ENCODE peak calls at places on chromosomes 11 and 22, in nine cellular contexts. K is WERI-Rb-1, G is psoas muscle, M is body of pancreas, Q is stomach, V is lung, I is tibial artery, C is AG04450, W is neural progenitor cell. R is an unnamed sample.

GRCh38 chr11:126423743-126424142 is 68.3 kb downstream of the ST3GAL4 start:
- DNase-seq in K (no peak), G (peak), M (no peak), Q (no peak), V (no peak), I (no peak), C (no peak), W (no peak), R (no peak)

GRCh38 chr11:22426915-22427314 is 88.7 kb downstream of the SLC17A6 start:
- DNase-seq in K (no peak), G (no peak), M (no peak), Q (no peak), V (no peak), I (no peak), C (no peak), W (no peak), R (no peak)

GRCh38 chr22:45006873-45007246 is 2.9 kb downstream of the PHF21B start:
- DNase-seq in K (peak), G (no peak), M (no peak), Q (no peak), V (no peak), I (no peak), C (no peak), W (peak), R (no peak)

GRCh38 chr11:43269229-43269928 is 42.4 kb upstream of the API5 start:
- DNase-seq in K (no peak), G (peak), M (no peak), Q (no peak), V (no peak), I (no peak), C (no peak), W (peak), R (no peak)

GRCh38 chr11:10302294-10302743 is 2.6 kb upstream of the ADM start:
- DNase-seq in K (no peak), G (no peak), M (peak), Q (peak), V (peak), I (no peak), C (no peak), W (peak), R (peak)

GRCh38 chr11:62324738-62325556 is 12.3 kb upstream of the ASRGL1 start:
- DNase-seq in K (peak), G (no peak), M (peak), Q (no peak), V (peak), I (no peak), C (no peak), W (peak), R (no peak)

GRCh38 chr11:12950681-12951080 is 58.4 kb upstream of the RASSF10 start:
- DNase-seq in K (no peak), G (no peak), M (no peak), Q (no peak), V (no peak), I (no peak), C (no peak), W (no peak), R (no peak)

GRCh38 chr11:103832762-103833161 is 203.7 kb upstream of the DDI1 start:
- DNase-seq in K (no peak), G (no peak), M (no peak), Q (no peak), V (no peak), I (no peak), C (no peak), W (no peak), R (no peak)

GRCh38 chr11:28146123-28146751 is 38.0 kb downstream of the METTL15 start:
- DNase-seq in K (no peak), G (no peak), M (no peak), Q (no peak), V (no peak), I (no peak), C (peak), W (peak), R (peak)

GRCh38 chr11:22189660-22190059 is 3.2 kb upstream of the ANO5 start:
- DNase-seq in K (no peak), G (no peak), M (no peak), Q (no peak), V (no peak), I (no peak), C (no peak), W (no peak), R (no peak)

GRCh38 chr11:19499999-19500398 is 212.6 kb upstream of the NAV2 start:
- DNase-seq in K (no peak), G (no peak), M (no peak), Q (no peak), V (no peak), I (no peak), C (no peak), W (no peak), R (no peak)

GRCh38 chr11:1508986-1509385 is 22.4 kb upstream of the MOB2 start:
- DNase-seq in K (no peak), G (peak), M (no peak), Q (no peak), V (no peak), I (peak), C (no peak), W (no peak), R (no peak)

GRCh38 chr11:3849297-3849874 is 6.1 kb upstream of the STIM1 start:
- DNase-seq in K (no peak), G (no peak), M (peak), Q (no peak), V (no peak), I (no peak), C (no peak), W (peak), R (peak)

GRCh38 chr22:26416670-26417270 is 12.3 kb upstream of the ASPHD2 start:
- DNase-seq in K (no peak), G (no peak), M (no peak), Q (no peak), V (no peak), I (no peak), C (peak), W (peak), R (peak)

GRCh38 chr11:82754410-82754809 is 20.7 kb upstream of the FAM181B start:
- DNase-seq in K (no peak), G (no peak), M (no peak), Q (no peak), V (no peak), I (no peak), C (no peak), W (no peak), R (no peak)

GRCh38 chr11:17475666-17476316 is 854 bp downstream of the ABCC8 start:
- DNase-seq in K (peak), G (no peak), M (no peak), Q (no peak), V (no peak), I (no peak), C (no peak), W (peak), R (no peak)

GRCh38 chr11:67308031-67308866 is 4.9 kb downstream of the SSH3 start:
- DNase-seq in K (no peak), G (no peak), M (no peak), Q (peak), V (no peak), I (no peak), C (no peak), W (no peak), R (no peak)

GRCh38 chr11:72425053-72425980 is 9.0 kb downstream of the CLPB start:
- DNase-seq in K (no peak), G (peak), M (peak), Q (peak), V (no peak), I (no peak), C (no peak), W (no peak), R (no peak)

GRCh38 chr11:80156062-80156461 is 715.2 kb upstream of the TENM4 start:
- DNase-seq in K (no peak), G (no peak), M (no peak), Q (no peak), V (no peak), I (no peak), C (no peak), W (no peak), R (no peak)

GRCh38 chr11:134226806-134227325 is 2.4 kb downstream of the VPS26B start:
- DNase-seq in K (no peak), G (no peak), M (no peak), Q (no peak), V (no peak), I (no peak), C (no peak), W (no peak), R (no peak)

GRCh38 chr11:69487391-69487790 is 5.9 kb downstream of the LINC01488 start:
- DNase-seq in K (no peak), G (peak), M (no peak), Q (no peak), V (no peak), I (no peak), C (no peak), W (no peak), R (no peak)

GRCh38 chr11:28636033-28636432 is 527.8 kb downstream of the METTL15 start:
- DNase-seq in K (no peak), G (no peak), M (no peak), Q (no peak), V (no peak), I (no peak), C (no peak), W (no peak), R (no peak)

GRCh38 chr11:10514210-10514609 is 26.8 kb downstream of the RNF141 start:
- DNase-seq in K (no peak), G (no peak), M (no peak), Q (no peak), V (no peak), I (no peak), C (no peak), W (no peak), R (no peak)

GRCh38 chr22:45597460-45598192 is 74.0 kb upstream of the ATXN10 start:
- DNase-seq in K (no peak), G (peak), M (peak), Q (peak), V (no peak), I (no peak), C (no peak), W (no peak), R (no peak)

GRCh38 chr11:35951659-35952058 is 7.8 kb downstream of the LDLRAD3 start:
- DNase-seq in K (no peak), G (no peak), M (no peak), Q (no peak), V (no peak), I (no peak), C (no peak), W (no peak), R (no peak)

GRCh38 chr11:130581631-130582030 is 133.2 kb downstream of the ADAMTS15 start:
- DNase-seq in K (no peak), G (no peak), M (no peak), Q (no peak), V (no peak), I (no peak), C (no peak), W (no peak), R (no peak)

GRCh38 chr22:39241632-39242388 is 3.0 kb downstream of the PDGFB start:
- DNase-seq in K (no peak), G (no peak), M (peak), Q (no peak), V (no peak), I (no peak), C (no peak), W (no peak), R (no peak)

GRCh38 chr11:5967708-5968107 is 586 bp downstream of the OR56A5 start:
- DNase-seq in K (no peak), G (no peak), M (no peak), Q (no peak), V (no peak), I (no peak), C (no peak), W (no peak), R (no peak)

GRCh38 chr11:26028294-26028954 is 303.5 kb upstream of the ANO3 start:
- DNase-seq in K (no peak), G (no peak), M (no peak), Q (no peak), V (no peak), I (no peak), C (peak), W (no peak), R (peak)

GRCh38 chr11:95794086-95794485 is 3.8 kb downstream of the CEP57 start:
- DNase-seq in K (no peak), G (no peak), M (no peak), Q (no peak), V (no peak), I (no peak), C (no peak), W (no peak), R (no peak)

GRCh38 chr11:65307298-65308229 is 7.1 kb upstream of the CDC42EP2 start:
- DNase-seq in K (no peak), G (no peak), M (no peak), Q (no peak), V (no peak), I (no peak), C (no peak), W (no peak), R (no peak)

GRCh38 chr11:43866520-43866919 is 14.1 kb upstream of the ALKBH3 start:
- DNase-seq in K (no peak), G (no peak), M (no peak), Q (no peak), V (no peak), I (no peak), C (no peak), W (no peak), R (no peak)

GRCh38 chr11:19963697-19964340 is 196.5 kb downstream of the DBX1 start:
- DNase-seq in K (peak), G (no peak), M (no peak), Q (no peak), V (no peak), I (no peak), C (no peak), W (no peak), R (no peak)

GRCh38 chr11:21912280-21912679 is 280.6 kb upstream of the ANO5 start:
- DNase-seq in K (no peak), G (no peak), M (no peak), Q (no peak), V (no peak), I (no peak), C (no peak), W (no peak), R (no peak)

GRCh38 chr22:38776086-38776485 is 17.9 kb downstream of the DNAL4 start:
- DNase-seq in K (no peak), G (no peak), M (no peak), Q (no peak), V (no peak), I (no peak), C (no peak), W (no peak), R (no peak)

GRCh38 chr11:128643661-128644060 is 50.2 kb upstream of the FLI1 start:
- DNase-seq in K (peak), G (no peak), M (no peak), Q (no peak), V (no peak), I (no peak), C (no peak), W (peak), R (no peak)

GRCh38 chr22:31585161-31585859 is 76.7 kb downstream of the PISD start:
- DNase-seq in K (no peak), G (no peak), M (no peak), Q (no peak), V (no peak), I (no peak), C (no peak), W (no peak), R (no peak)

DNA sequence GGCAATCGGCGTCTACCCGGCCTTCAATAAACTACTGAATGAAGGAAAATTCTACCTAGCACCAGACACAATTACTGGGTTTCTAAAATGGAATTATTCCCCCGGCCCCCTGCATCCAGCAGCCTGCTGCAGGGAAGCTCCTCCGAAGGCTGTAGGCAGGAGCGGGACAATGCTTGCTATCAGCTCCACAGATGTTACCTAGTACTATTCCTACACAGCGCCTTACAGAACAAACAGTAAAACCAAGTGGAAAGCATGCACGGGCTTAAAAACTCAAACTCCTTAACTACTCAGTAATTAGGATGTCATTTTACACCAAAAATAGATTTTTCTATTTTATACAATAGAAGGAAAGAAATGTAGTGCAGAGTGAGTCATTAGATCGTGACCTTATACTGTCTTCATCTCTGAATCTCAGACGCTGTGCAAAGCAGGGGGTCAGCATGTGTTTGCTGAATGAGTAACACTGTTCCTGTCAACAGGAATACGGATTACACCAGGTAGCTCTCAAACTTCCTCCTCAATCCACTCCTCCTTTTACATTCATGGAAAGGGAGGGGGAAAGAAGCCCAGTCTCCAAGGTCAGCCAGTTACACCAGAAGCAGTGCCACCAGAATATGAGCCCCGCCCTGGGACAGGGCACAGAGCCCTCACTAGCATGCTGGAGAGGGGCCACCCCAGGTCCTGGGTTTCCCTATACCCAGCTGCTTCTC is 74.9 kb downstream of the PACSIN2 start:
- DNase-seq in K (no peak), G (no peak), M (peak), Q (peak), V (peak), I (peak), C (peak), W (no peak), R (peak)
- H3K27ac ChIP-seq in K (no peak), G (peak), M (peak), Q (peak), V (peak), I (peak), C (peak), W (no peak), R (peak)

GRCh38 chr22:20588092-20588842 is 80.9 kb downstream of the MED15 start:
- DNase-seq in K (no peak), G (no peak), M (no peak), Q (no peak), V (no peak), I (no peak), C (no peak), W (no peak), R (no peak)
- TF ChIP-seq CTCF in K (no peak), G (no peak), M (no peak), Q (no peak), V (no peak), I (no peak), C (no peak), W (peak), R (no peak)

GRCh38 chr11:114447892-114448291 is 8.6 kb downstream of the REXO2 start:
- DNase-seq in K (no peak), G (no peak), M (no peak), Q (no peak), V (no peak), I (no peak), C (peak), W (no peak), R (no peak)
- H3K27ac ChIP-seq in K (no peak), G (no peak), M (no peak), Q (no peak), V (no peak), I (no peak), C (peak), W (no peak), R (no peak)

DNA sequence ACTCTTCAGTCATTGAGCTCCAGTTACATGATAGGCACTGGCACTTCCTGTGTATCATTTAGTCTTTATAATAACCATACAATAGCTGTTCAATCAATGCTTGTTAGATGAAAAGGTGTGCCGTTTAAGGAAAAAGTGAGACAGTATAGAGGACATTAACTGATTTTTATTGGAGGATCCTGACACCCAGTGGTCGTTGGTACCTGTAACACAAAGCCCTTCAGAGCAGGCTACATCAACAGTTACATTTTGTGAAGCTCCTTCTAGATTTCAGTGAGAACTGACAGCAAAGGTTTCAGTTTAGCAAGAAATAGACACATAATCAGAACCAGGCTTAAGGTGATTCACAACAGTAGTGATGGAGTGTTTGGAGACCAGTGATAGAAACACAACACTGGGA is 44.2 kb downstream of the CCDC81 start:
- DNase-seq in K (no peak), G (no peak), M (no peak), Q (no peak), V (no peak), I (no peak), C (no peak), W (peak), R (peak)
- TF ChIP-seq CTCF in K (peak), G (peak), M (no peak), Q (no peak), V (no peak), I (no peak), C (peak), W (peak), R (no peak)

GRCh38 chr11:46351606-46352005 is 4.3 kb downstream of the DGKZ start:
- DNase-seq in K (no peak), G (no peak), M (peak), Q (no peak), V (no peak), I (no peak), C (no peak), W (no peak), R (no peak)
- H3K27ac ChIP-seq in K (peak), G (peak), M (peak), Q (peak), V (no peak), I (no peak), C (no peak), W (no peak), R (peak)

DNA sequence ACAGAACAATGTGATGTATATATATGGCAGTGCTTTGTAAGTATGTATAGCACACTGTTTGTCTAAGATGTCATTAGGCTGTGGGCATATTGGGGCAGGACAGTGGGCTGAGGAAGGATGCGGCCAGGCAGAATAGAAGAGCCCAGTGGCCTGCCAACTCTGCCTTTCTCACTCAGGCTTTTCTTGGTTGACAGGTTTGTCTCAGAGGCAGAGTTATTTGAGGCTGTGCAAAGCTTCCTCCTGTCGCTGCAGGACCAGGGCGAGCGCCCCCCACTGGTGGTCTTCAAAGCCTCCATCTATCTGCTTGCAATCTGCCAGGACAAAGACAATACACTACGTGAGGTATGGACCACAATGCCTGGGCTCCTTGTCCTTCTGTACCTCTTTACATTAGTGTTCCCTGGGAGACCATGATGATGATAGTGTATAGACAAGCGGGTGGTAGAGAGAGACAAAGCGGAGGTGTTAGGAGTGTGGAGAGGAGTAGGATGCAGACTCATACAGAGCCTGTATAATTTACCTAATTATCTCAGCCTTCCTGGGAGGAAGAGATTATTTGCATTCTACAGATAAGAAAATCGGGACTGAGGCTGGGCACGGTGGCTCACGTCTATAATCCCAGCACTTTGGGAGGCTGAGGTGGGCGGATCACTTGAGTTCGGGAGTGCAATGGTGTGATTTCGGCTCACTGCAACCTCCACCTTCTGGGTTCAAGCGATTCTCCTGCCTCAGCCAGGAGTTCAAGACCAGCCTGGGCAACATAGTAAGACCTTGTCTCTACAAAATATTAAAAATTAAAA is 37.3 kb upstream of the CCDC134 start:
- DNase-seq in K (peak), G (no peak), M (peak), Q (no peak), V (no peak), I (no peak), C (no peak), W (peak), R (no peak)
- TF ChIP-seq CTCF in K (peak), G (peak), M (peak), Q (no peak), V (no peak), I (no peak), C (peak), W (peak), R (no peak)

GRCh38 chr11:111937461-111937769 is 272 bp downstream of the DIXDC1 start:
- DNase-seq in K (no peak), G (no peak), M (no peak), Q (no peak), V (no peak), I (no peak), C (no peak), W (no peak), R (no peak)
- H3K27ac ChIP-seq in K (peak), G (peak), M (no peak), Q (peak), V (peak), I (peak), C (no peak), W (peak), R (peak)

GRCh38 chr11:107858217-107859070 is at the start of gene SLC35F2:
- DNase-seq in K (peak), G (peak), M (peak), Q (peak), V (peak), I (peak), C (no peak), W (peak), R (peak)
- TF ChIP-seq CTCF in K (no peak), G (no peak), M (no peak), Q (no peak), V (no peak), I (no peak), C (peak), W (peak), R (no peak)

GRCh38 chr11:100632970-100633452 is 54.1 kb upstream of the ARHGAP42 start:
- DNase-seq in K (no peak), G (peak), M (peak), Q (peak), V (peak), I (no peak), C (no peak), W (no peak), R (no peak)
- H3K27ac ChIP-seq in K (no peak), G (peak), M (no peak), Q (peak), V (peak), I (peak), C (no peak), W (no peak), R (no peak)

R was measured in RWPE1.